ENCODE peak calls at places on chromosomes 6 and 20, in nine cellular contexts. One of them, this sample, is unnamed.

GRCh38 chr6:98775205-98775604 is 59.2 kb upstream of the POU3F2 start:
- DNase-seq in adipocyte: no peak
- DNase-seq in GM04504: no peak
- DNase-seq in small intestine: no peak
- DNase-seq in tibial nerve: no peak
- DNase-seq in activated CD4-positive, alpha-beta T cell treated with anti-CD3 and anti-CD28 coated beads for 4 hours: no peak
- DNase-seq in AG10803: no peak
- DNase-seq in activated CD8-positive, alpha-beta memory T cell treated with anti-CD3 and anti-CD28 coated beads for 4 hours: no peak
- DNase-seq in foreskin fibroblast: no peak
- DNase-seq in this sample: no peak

GRCh38 chr20:7704021-7704420 is 236.2 kb downstream of the HAO1 start:
- DNase-seq in tibial nerve: no peak
- DNase-seq in activated CD8-positive, alpha-beta memory T cell treated with anti-CD3 and anti-CD28 coated beads for 4 hours: no peak
- DNase-seq in activated CD4-positive, alpha-beta T cell treated with anti-CD3 and anti-CD28 coated beads for 4 hours: no peak
- DNase-seq in foreskin fibroblast: no peak
- DNase-seq in GM04504: no peak
- DNase-seq in AG10803: no peak
- DNase-seq in small intestine: no peak
- DNase-seq in adipocyte: no peak
- DNase-seq in this sample: no peak

GRCh38 chr6:42177514-42178364 is 4.6 kb downstream of the GUCA1A start:
- DNase-seq in activated CD8-positive, alpha-beta memory T cell treated with anti-CD3 and anti-CD28 coated beads for 4 hours: no peak
- DNase-seq in adipocyte: no peak
- DNase-seq in GM04504: no peak
- DNase-seq in foreskin fibroblast: no peak
- DNase-seq in tibial nerve: no peak
- DNase-seq in small intestine: no peak
- DNase-seq in AG10803: no peak
- DNase-seq in activated CD4-positive, alpha-beta T cell treated with anti-CD3 and anti-CD28 coated beads for 4 hours: no peak
- DNase-seq in this sample: no peak

GRCh38 chr6:74256387-74257180 is 560.6 kb downstream of the CD109 start:
- DNase-seq in adipocyte: peak
- DNase-seq in AG10803: peak
- DNase-seq in foreskin fibroblast: no peak
- DNase-seq in activated CD4-positive, alpha-beta T cell treated with anti-CD3 and anti-CD28 coated beads for 4 hours: no peak
- DNase-seq in GM04504: peak
- DNase-seq in small intestine: no peak
- DNase-seq in tibial nerve: no peak
- DNase-seq in activated CD8-positive, alpha-beta memory T cell treated with anti-CD3 and anti-CD28 coated beads for 4 hours: no peak
- DNase-seq in this sample: peak

GRCh38 chr6:446418-447366 is 55.1 kb downstream of the IRF4 start:
- DNase-seq in activated CD8-positive, alpha-beta memory T cell treated with anti-CD3 and anti-CD28 coated beads for 4 hours: peak
- DNase-seq in tibial nerve: no peak
- DNase-seq in AG10803: no peak
- DNase-seq in activated CD4-positive, alpha-beta T cell treated with anti-CD3 and anti-CD28 coated beads for 4 hours: peak
- DNase-seq in foreskin fibroblast: no peak
- DNase-seq in adipocyte: no peak
- DNase-seq in GM04504: no peak
- DNase-seq in small intestine: peak
- DNase-seq in this sample: no peak

GRCh38 chr6:10794239-10794638 is 44.1 kb downstream of the MAK start:
- DNase-seq in AG10803: no peak
- DNase-seq in activated CD8-positive, alpha-beta memory T cell treated with anti-CD3 and anti-CD28 coated beads for 4 hours: no peak
- DNase-seq in foreskin fibroblast: no peak
- DNase-seq in adipocyte: no peak
- DNase-seq in GM04504: no peak
- DNase-seq in activated CD4-positive, alpha-beta T cell treated with anti-CD3 and anti-CD28 coated beads for 4 hours: no peak
- DNase-seq in tibial nerve: no peak
- DNase-seq in small intestine: no peak
- DNase-seq in this sample: no peak

GRCh38 chr20:16622501-16622900 is 49.3 kb upstream of the KIF16B start:
- DNase-seq in tibial nerve: no peak
- DNase-seq in small intestine: no peak
- DNase-seq in activated CD8-positive, alpha-beta memory T cell treated with anti-CD3 and anti-CD28 coated beads for 4 hours: no peak
- DNase-seq in adipocyte: no peak
- DNase-seq in GM04504: no peak
- DNase-seq in activated CD4-positive, alpha-beta T cell treated with anti-CD3 and anti-CD28 coated beads for 4 hours: no peak
- DNase-seq in foreskin fibroblast: no peak
- DNase-seq in AG10803: no peak
- DNase-seq in this sample: no peak

GRCh38 chr6:72238900-72239299 is 352.6 kb downstream of the RIMS1 start:
- DNase-seq in GM04504: no peak
- DNase-seq in activated CD8-positive, alpha-beta memory T cell treated with anti-CD3 and anti-CD28 coated beads for 4 hours: no peak
- DNase-seq in AG10803: no peak
- DNase-seq in adipocyte: peak
- DNase-seq in tibial nerve: no peak
- DNase-seq in small intestine: no peak
- DNase-seq in activated CD4-positive, alpha-beta T cell treated with anti-CD3 and anti-CD28 coated beads for 4 hours: no peak
- DNase-seq in foreskin fibroblast: peak
- DNase-seq in this sample: no peak

GRCh38 chr6:28081486-28081751 is 1.1 kb downstream of the ZNF165 start:
- DNase-seq in activated CD4-positive, alpha-beta T cell treated with anti-CD3 and anti-CD28 coated beads for 4 hours: no peak
- DNase-seq in foreskin fibroblast: no peak
- DNase-seq in activated CD8-positive, alpha-beta memory T cell treated with anti-CD3 and anti-CD28 coated beads for 4 hours: no peak
- DNase-seq in AG10803: no peak
- DNase-seq in tibial nerve: no peak
- DNase-seq in GM04504: no peak
- DNase-seq in adipocyte: no peak
- DNase-seq in small intestine: no peak
- DNase-seq in this sample: no peak

GRCh38 chr6:23994013-23994412 is 132.0 kb upstream of the NRSN1 start:
- DNase-seq in tibial nerve: no peak
- DNase-seq in activated CD4-positive, alpha-beta T cell treated with anti-CD3 and anti-CD28 coated beads for 4 hours: no peak
- DNase-seq in activated CD8-positive, alpha-beta memory T cell treated with anti-CD3 and anti-CD28 coated beads for 4 hours: no peak
- DNase-seq in foreskin fibroblast: no peak
- DNase-seq in small intestine: no peak
- DNase-seq in AG10803: no peak
- DNase-seq in GM04504: no peak
- DNase-seq in adipocyte: no peak
- DNase-seq in this sample: no peak

GRCh38 chr6:117847912-117848311 is 59.2 kb upstream of the SLC35F1 start:
- DNase-seq in AG10803: no peak
- DNase-seq in activated CD4-positive, alpha-beta T cell treated with anti-CD3 and anti-CD28 coated beads for 4 hours: no peak
- DNase-seq in small intestine: no peak
- DNase-seq in activated CD8-positive, alpha-beta memory T cell treated with anti-CD3 and anti-CD28 coated beads for 4 hours: no peak
- DNase-seq in foreskin fibroblast: no peak
- DNase-seq in tibial nerve: no peak
- DNase-seq in GM04504: no peak
- DNase-seq in adipocyte: no peak
- DNase-seq in this sample: no peak

GRCh38 chr6:44127186-44128019 is at the start of the genes MRPL14 and TMEM63B:
- DNase-seq in AG10803: peak
- DNase-seq in adipocyte: peak
- DNase-seq in activated CD8-positive, alpha-beta memory T cell treated with anti-CD3 and anti-CD28 coated beads for 4 hours: peak
- DNase-seq in small intestine: peak
- DNase-seq in foreskin fibroblast: peak
- DNase-seq in activated CD4-positive, alpha-beta T cell treated with anti-CD3 and anti-CD28 coated beads for 4 hours: peak
- DNase-seq in GM04504: peak
- DNase-seq in tibial nerve: peak
- DNase-seq in this sample: peak

GRCh38 chr6:170062904-170063220 is 228.0 kb downstream of the DLL1 start:
- DNase-seq in adipocyte: no peak
- DNase-seq in AG10803: no peak
- DNase-seq in foreskin fibroblast: no peak
- DNase-seq in activated CD4-positive, alpha-beta T cell treated with anti-CD3 and anti-CD28 coated beads for 4 hours: no peak
- DNase-seq in GM04504: no peak
- DNase-seq in tibial nerve: no peak
- DNase-seq in small intestine: no peak
- DNase-seq in activated CD8-positive, alpha-beta memory T cell treated with anti-CD3 and anti-CD28 coated beads for 4 hours: no peak
- DNase-seq in this sample: no peak

GRCh38 chr20:22757424-22758189 is 173.2 kb upstream of the FOXA2 start:
- DNase-seq in GM04504: no peak
- DNase-seq in foreskin fibroblast: no peak
- DNase-seq in activated CD8-positive, alpha-beta memory T cell treated with anti-CD3 and anti-CD28 coated beads for 4 hours: no peak
- DNase-seq in AG10803: no peak
- DNase-seq in tibial nerve: no peak
- DNase-seq in adipocyte: no peak
- DNase-seq in small intestine: no peak
- DNase-seq in activated CD4-positive, alpha-beta T cell treated with anti-CD3 and anti-CD28 coated beads for 4 hours: no peak
- DNase-seq in this sample: no peak

GRCh38 chr20:63120286-63121090 is 95.4 kb downstream of the YTHDF1 start:
- DNase-seq in activated CD8-positive, alpha-beta memory T cell treated with anti-CD3 and anti-CD28 coated beads for 4 hours: no peak
- DNase-seq in foreskin fibroblast: no peak
- DNase-seq in activated CD4-positive, alpha-beta T cell treated with anti-CD3 and anti-CD28 coated beads for 4 hours: no peak
- DNase-seq in small intestine: no peak
- DNase-seq in adipocyte: no peak
- DNase-seq in GM04504: no peak
- DNase-seq in AG10803: no peak
- DNase-seq in tibial nerve: no peak
- DNase-seq in this sample: no peak

GRCh38 chr6:124854338-124854922 is 107.8 kb upstream of the RNF217 start:
- DNase-seq in adipocyte: peak
- DNase-seq in AG10803: peak
- DNase-seq in activated CD4-positive, alpha-beta T cell treated with anti-CD3 and anti-CD28 coated beads for 4 hours: no peak
- DNase-seq in tibial nerve: no peak
- DNase-seq in foreskin fibroblast: no peak
- DNase-seq in small intestine: no peak
- DNase-seq in GM04504: no peak
- DNase-seq in activated CD8-positive, alpha-beta memory T cell treated with anti-CD3 and anti-CD28 coated beads for 4 hours: no peak
- DNase-seq in this sample: no peak

GRCh38 chr6:139296927-139297326 is 5.1 kb upstream of the TXLNB start:
- DNase-seq in GM04504: no peak
- DNase-seq in small intestine: no peak
- DNase-seq in AG10803: peak
- DNase-seq in foreskin fibroblast: peak
- DNase-seq in activated CD8-positive, alpha-beta memory T cell treated with anti-CD3 and anti-CD28 coated beads for 4 hours: no peak
- DNase-seq in tibial nerve: no peak
- DNase-seq in adipocyte: no peak
- DNase-seq in activated CD4-positive, alpha-beta T cell treated with anti-CD3 and anti-CD28 coated beads for 4 hours: no peak
- DNase-seq in this sample: no peak

GRCh38 chr6:75084872-75085381 is 120.9 kb downstream of the COL12A1 start:
- DNase-seq in GM04504: no peak
- DNase-seq in tibial nerve: no peak
- DNase-seq in activated CD8-positive, alpha-beta memory T cell treated with anti-CD3 and anti-CD28 coated beads for 4 hours: no peak
- DNase-seq in small intestine: peak
- DNase-seq in activated CD4-positive, alpha-beta T cell treated with anti-CD3 and anti-CD28 coated beads for 4 hours: no peak
- DNase-seq in AG10803: no peak
- DNase-seq in foreskin fibroblast: no peak
- DNase-seq in adipocyte: no peak
- DNase-seq in this sample: no peak

GRCh38 chr6:42928748-42929087 is 562 bp upstream of the CNPY3 start:
- DNase-seq in small intestine: no peak
- DNase-seq in adipocyte: no peak
- DNase-seq in AG10803: no peak
- DNase-seq in foreskin fibroblast: no peak
- DNase-seq in activated CD4-positive, alpha-beta T cell treated with anti-CD3 and anti-CD28 coated beads for 4 hours: no peak
- DNase-seq in activated CD8-positive, alpha-beta memory T cell treated with anti-CD3 and anti-CD28 coated beads for 4 hours: no peak
- DNase-seq in tibial nerve: no peak
- DNase-seq in GM04504: no peak
- DNase-seq in this sample: peak

GRCh38 chr6:33508935-33509926 is 54.9 kb downstream of the ZBTB9 start:
- DNase-seq in small intestine: no peak
- DNase-seq in activated CD8-positive, alpha-beta memory T cell treated with anti-CD3 and anti-CD28 coated beads for 4 hours: no peak
- DNase-seq in GM04504: no peak
- DNase-seq in tibial nerve: no peak
- DNase-seq in foreskin fibroblast: peak
- DNase-seq in adipocyte: peak
- DNase-seq in AG10803: peak
- DNase-seq in activated CD4-positive, alpha-beta T cell treated with anti-CD3 and anti-CD28 coated beads for 4 hours: no peak
- DNase-seq in this sample: no peak

GRCh38 chr6:12414096-12414675 is 124.0 kb downstream of the EDN1 start:
- DNase-seq in adipocyte: no peak
- DNase-seq in foreskin fibroblast: no peak
- DNase-seq in tibial nerve: no peak
- DNase-seq in activated CD8-positive, alpha-beta memory T cell treated with anti-CD3 and anti-CD28 coated beads for 4 hours: no peak
- DNase-seq in small intestine: no peak
- DNase-seq in GM04504: no peak
- DNase-seq in AG10803: peak
- DNase-seq in activated CD4-positive, alpha-beta T cell treated with anti-CD3 and anti-CD28 coated beads for 4 hours: no peak
- DNase-seq in this sample: no peak

GRCh38 chr6:7960141-7960540 is 49.6 kb upstream of the TXNDC5 start:
- DNase-seq in tibial nerve: no peak
- DNase-seq in AG10803: no peak
- DNase-seq in activated CD4-positive, alpha-beta T cell treated with anti-CD3 and anti-CD28 coated beads for 4 hours: no peak
- DNase-seq in adipocyte: no peak
- DNase-seq in foreskin fibroblast: no peak
- DNase-seq in activated CD8-positive, alpha-beta memory T cell treated with anti-CD3 and anti-CD28 coated beads for 4 hours: no peak
- DNase-seq in GM04504: no peak
- DNase-seq in small intestine: no peak
- DNase-seq in this sample: no peak

GRCh38 chr20:63538204-63539091 is 1.3 kb upstream of the PTK6 start:
- DNase-seq in small intestine: peak
- DNase-seq in activated CD8-positive, alpha-beta memory T cell treated with anti-CD3 and anti-CD28 coated beads for 4 hours: no peak
- DNase-seq in adipocyte: peak
- DNase-seq in GM04504: no peak
- DNase-seq in foreskin fibroblast: no peak
- DNase-seq in tibial nerve: no peak
- DNase-seq in AG10803: peak
- DNase-seq in activated CD4-positive, alpha-beta T cell treated with anti-CD3 and anti-CD28 coated beads for 4 hours: peak
- DNase-seq in this sample: no peak

GRCh38 chr20:41454250-41454649 is 87.6 kb upstream of the EMILIN3 start:
- DNase-seq in AG10803: peak
- DNase-seq in foreskin fibroblast: no peak
- DNase-seq in adipocyte: no peak
- DNase-seq in small intestine: no peak
- DNase-seq in activated CD4-positive, alpha-beta T cell treated with anti-CD3 and anti-CD28 coated beads for 4 hours: no peak
- DNase-seq in activated CD8-positive, alpha-beta memory T cell treated with anti-CD3 and anti-CD28 coated beads for 4 hours: no peak
- DNase-seq in GM04504: no peak
- DNase-seq in tibial nerve: no peak
- DNase-seq in this sample: no peak

GRCh38 chr20:23249541-23249940 is 101.0 kb upstream of the NXT1 start:
- DNase-seq in activated CD8-positive, alpha-beta memory T cell treated with anti-CD3 and anti-CD28 coated beads for 4 hours: no peak
- DNase-seq in AG10803: no peak
- DNase-seq in adipocyte: no peak
- DNase-seq in small intestine: no peak
- DNase-seq in activated CD4-positive, alpha-beta T cell treated with anti-CD3 and anti-CD28 coated beads for 4 hours: no peak
- DNase-seq in foreskin fibroblast: no peak
- DNase-seq in tibial nerve: no peak
- DNase-seq in GM04504: no peak
- DNase-seq in this sample: no peak

GRCh38 chr6:84738996-84739865 is 25.2 kb downstream of the TBX18 start:
- DNase-seq in AG10803: no peak
- DNase-seq in small intestine: no peak
- DNase-seq in tibial nerve: no peak
- DNase-seq in GM04504: no peak
- DNase-seq in activated CD4-positive, alpha-beta T cell treated with anti-CD3 and anti-CD28 coated beads for 4 hours: no peak
- DNase-seq in foreskin fibroblast: no peak
- DNase-seq in adipocyte: no peak
- DNase-seq in activated CD8-positive, alpha-beta memory T cell treated with anti-CD3 and anti-CD28 coated beads for 4 hours: no peak
- DNase-seq in this sample: no peak

GRCh38 chr6:47481806-47482205 is 4.2 kb downstream of the CD2AP start:
- DNase-seq in foreskin fibroblast: no peak
- DNase-seq in activated CD8-positive, alpha-beta memory T cell treated with anti-CD3 and anti-CD28 coated beads for 4 hours: no peak
- DNase-seq in small intestine: no peak
- DNase-seq in adipocyte: no peak
- DNase-seq in GM04504: no peak
- DNase-seq in activated CD4-positive, alpha-beta T cell treated with anti-CD3 and anti-CD28 coated beads for 4 hours: no peak
- DNase-seq in tibial nerve: no peak
- DNase-seq in AG10803: no peak
- DNase-seq in this sample: no peak

GRCh38 chr20:22470620-22471026 is 113.7 kb downstream of the FOXA2 start:
- DNase-seq in tibial nerve: no peak
- DNase-seq in activated CD8-positive, alpha-beta memory T cell treated with anti-CD3 and anti-CD28 coated beads for 4 hours: no peak
- DNase-seq in adipocyte: no peak
- DNase-seq in foreskin fibroblast: no peak
- DNase-seq in AG10803: no peak
- DNase-seq in small intestine: no peak
- DNase-seq in GM04504: no peak
- DNase-seq in activated CD4-positive, alpha-beta T cell treated with anti-CD3 and anti-CD28 coated beads for 4 hours: no peak
- DNase-seq in this sample: no peak

This sample was measured in fibroblast of gingiva.